ENCODE peak calls at places on chromosomes 2 and 18, in four cellular contexts. One of them, this sample, is unnamed.
A peak's percentile ranks its signal among the peaks of the same experiment; 100 is the strongest.

GRCh38 chr2:60706021-60706420 is 50.0 kb upstream of the PAPOLG start:
- DNase-seq in endothelial cell of umbilical vein: no peak
- DNase-seq in GM23338: no peak
- DNase-seq in hepatocyte: no peak
- DNase-seq in this sample: no peak

GRCh38 chr2:95122197-95122551 is 566 bp upstream of the MRPS5 start:
- DNase-seq in endothelial cell of umbilical vein: no peak
- DNase-seq in GM23338: no peak
- DNase-seq in hepatocyte: no peak
- DNase-seq in this sample: no peak

GRCh38 chr18:5518899-5519371 is 24.9 kb downstream of the EPB41L3 start:
- DNase-seq in GM23338: no peak
- DNase-seq in endothelial cell of umbilical vein: peak; percentile 81
- DNase-seq in hepatocyte: peak; percentile 13
- DNase-seq in this sample: peak; percentile 18

GRCh38 chr2:121006783-121007489 is 271.3 kb downstream of the GLI2 start:
- DNase-seq in hepatocyte: no peak
- DNase-seq in GM23338: no peak
- DNase-seq in endothelial cell of umbilical vein: no peak
- DNase-seq in this sample: no peak

GRCh38 chr2:167196461-167197252 is 308.4 kb downstream of the XIRP2 start:
- DNase-seq in endothelial cell of umbilical vein: peak; percentile 54
- DNase-seq in GM23338: no peak
- DNase-seq in hepatocyte: peak; percentile 9
- DNase-seq in this sample: peak; percentile 70

GRCh38 chr2:47651296-47651695 is 131.6 kb upstream of the MSH6 start:
- DNase-seq in hepatocyte: no peak
- DNase-seq in GM23338: no peak
- DNase-seq in endothelial cell of umbilical vein: no peak
- DNase-seq in this sample: no peak

GRCh38 chr2:5070257-5070656 is 621.9 kb upstream of the SOX11 start:
- DNase-seq in GM23338: peak; percentile 10
- DNase-seq in endothelial cell of umbilical vein: no peak
- DNase-seq in hepatocyte: no peak
- DNase-seq in this sample: peak; percentile 32

GRCh38 chr18:58556333-58557012 is 72.4 kb downstream of the ALPK2 start:
- DNase-seq in GM23338: no peak
- DNase-seq in endothelial cell of umbilical vein: no peak
- DNase-seq in hepatocyte: peak; percentile 83
- DNase-seq in this sample: no peak

GRCh38 chr2:8511868-8512612 is 169.8 kb upstream of the ID2 start:
- DNase-seq in GM23338: no peak
- DNase-seq in endothelial cell of umbilical vein: no peak
- DNase-seq in hepatocyte: no peak
- DNase-seq in this sample: no peak

GRCh38 chr2:152106464-152106863 is 7.6 kb upstream of the CACNB4 start:
- DNase-seq in endothelial cell of umbilical vein: no peak
- DNase-seq in GM23338: no peak
- DNase-seq in hepatocyte: no peak
- DNase-seq in this sample: no peak

DNA sequence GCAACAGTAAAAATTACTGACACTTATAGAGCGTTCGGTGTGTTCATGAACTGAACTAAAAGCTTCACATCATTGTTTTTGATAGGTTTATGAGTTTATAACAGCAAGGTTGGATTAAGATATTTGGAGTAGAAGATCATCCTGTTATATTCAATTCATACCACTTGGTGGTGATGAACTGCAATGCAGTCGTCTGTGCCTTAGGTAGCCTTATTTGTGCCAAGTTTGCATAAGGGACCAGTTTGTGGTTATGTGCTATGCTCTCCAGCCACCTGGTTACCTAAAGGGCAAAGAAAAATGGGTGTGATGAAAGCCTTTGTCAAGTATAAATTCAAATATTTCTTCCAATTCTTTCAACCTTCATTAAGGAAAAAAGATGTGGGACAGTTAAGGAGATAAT is 150.9 kb upstream of the KCNH7 start:
- DNase-seq in GM23338: peak; percentile 20
- DNase-seq in hepatocyte: no peak
- DNase-seq in endothelial cell of umbilical vein: no peak
- DNase-seq in this sample: no peak
- TF ChIP-seq CTCF in GM23338: peak; percentile 38
- TF ChIP-seq CTCF in hepatocyte: no peak
- TF ChIP-seq CTCF in endothelial cell of umbilical vein: no peak
- TF ChIP-seq CTCF in this sample: peak; percentile 25

GRCh38 chr18:13218376-13219011 is at the start of gene LDLRAD4:
- DNase-seq in GM23338: peak; percentile 69
- DNase-seq in endothelial cell of umbilical vein: peak; percentile 34
- DNase-seq in hepatocyte: peak; percentile 55
- DNase-seq in this sample: peak; percentile 32
- TF ChIP-seq EZH2 in GM23338: peak; percentile 55
- TF ChIP-seq EZH2 in endothelial cell of umbilical vein: peak; percentile 92
- TF ChIP-seq EZH2 in hepatocyte: no peak
- TF ChIP-seq EZH2 in this sample: peak; percentile 88

GRCh38 chr2:146527166-146527565 is 1317.7 kb upstream of the ACVR2A start:
- DNase-seq in GM23338: no peak
- DNase-seq in hepatocyte: no peak
- DNase-seq in endothelial cell of umbilical vein: no peak
- DNase-seq in this sample: no peak

GRCh38 chr2:146523218-146523617 is 1321.6 kb upstream of the ACVR2A start:
- DNase-seq in GM23338: peak; percentile 18
- DNase-seq in endothelial cell of umbilical vein: peak; percentile 16
- DNase-seq in hepatocyte: no peak
- DNase-seq in this sample: peak; percentile 67
- TF ChIP-seq CTCF in GM23338: peak; percentile 55
- TF ChIP-seq CTCF in endothelial cell of umbilical vein: no peak
- TF ChIP-seq CTCF in hepatocyte: peak; percentile 50
- TF ChIP-seq CTCF in this sample: peak; percentile 58

DNA sequence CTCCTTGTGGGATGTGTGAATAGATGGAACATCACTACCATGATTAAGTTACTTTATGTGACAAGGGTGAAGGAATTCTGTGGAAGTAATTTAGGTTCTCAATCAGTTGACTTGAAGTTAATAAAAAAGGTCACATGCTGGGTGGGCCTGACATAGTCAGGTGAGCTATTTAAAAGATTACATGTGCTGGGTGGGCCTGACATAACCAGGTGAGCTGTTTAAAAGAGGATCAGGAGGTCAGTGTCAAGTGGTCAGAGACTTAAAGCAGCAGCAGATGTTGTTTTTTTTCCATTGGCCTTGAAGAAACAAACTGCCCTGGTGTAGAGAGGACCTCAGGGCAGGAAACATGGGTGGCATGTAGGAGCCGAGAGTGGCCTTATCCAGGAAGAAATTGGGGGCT is 3.3 kb downstream of the IL1R2 start:
- DNase-seq in hepatocyte: no peak
- DNase-seq in GM23338: no peak
- DNase-seq in endothelial cell of umbilical vein: no peak
- DNase-seq in this sample: no peak
- TF ChIP-seq EZH2 in hepatocyte: no peak
- TF ChIP-seq EZH2 in GM23338: no peak
- TF ChIP-seq EZH2 in endothelial cell of umbilical vein: no peak
- TF ChIP-seq EZH2 in this sample: no peak

GRCh38 chr18:8073167-8073566 is 506.1 kb downstream of the PTPRM start:
- DNase-seq in endothelial cell of umbilical vein: no peak
- DNase-seq in hepatocyte: no peak
- DNase-seq in GM23338: no peak
- DNase-seq in this sample: no peak
- TF ChIP-seq CTCF in endothelial cell of umbilical vein: no peak
- TF ChIP-seq CTCF in hepatocyte: no peak
- TF ChIP-seq CTCF in GM23338: no peak
- TF ChIP-seq CTCF in this sample: no peak

DNA sequence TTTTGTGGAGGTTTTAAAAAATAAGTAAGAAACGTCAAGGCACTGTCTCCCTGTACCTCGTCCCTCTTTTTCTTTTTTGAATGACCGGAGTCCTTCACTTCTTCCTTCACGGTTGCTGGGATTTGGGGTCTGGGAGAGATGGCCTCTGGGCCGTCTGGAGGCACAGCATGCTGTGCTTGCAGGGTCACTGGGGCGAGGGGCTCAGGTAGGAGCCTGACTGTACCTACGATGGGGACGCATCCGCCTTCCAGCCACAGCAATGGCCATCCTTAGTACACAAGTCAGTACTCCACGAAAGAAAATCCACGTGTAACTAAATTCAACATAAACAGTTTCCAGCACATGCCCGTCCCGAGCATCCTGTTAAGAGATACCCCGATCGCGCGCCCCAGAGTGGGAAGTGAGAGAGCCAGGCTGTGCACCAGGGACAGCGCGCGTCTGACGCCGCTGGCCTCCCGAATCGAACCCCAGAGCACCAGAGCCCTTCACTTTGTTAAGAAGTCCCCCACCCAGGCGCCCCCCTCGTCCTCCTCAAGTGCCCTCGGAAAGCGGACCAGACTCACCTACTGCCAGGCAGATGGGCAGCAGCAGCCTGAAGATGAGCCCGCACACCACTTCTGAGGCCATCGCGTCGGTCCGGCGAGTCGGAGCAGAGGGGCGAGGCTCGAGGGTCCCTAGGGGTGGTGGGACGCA is 1.3 kb downstream of the PIEZO2 start:
- DNase-seq in GM23338: peak; percentile 47
- DNase-seq in endothelial cell of umbilical vein: no peak
- DNase-seq in hepatocyte: no peak
- DNase-seq in this sample: no peak
- TF ChIP-seq EZH2 in GM23338: peak; percentile 72
- TF ChIP-seq EZH2 in endothelial cell of umbilical vein: peak; percentile 47
- TF ChIP-seq EZH2 in hepatocyte: no peak
- TF ChIP-seq EZH2 in this sample: no peak

DNA sequence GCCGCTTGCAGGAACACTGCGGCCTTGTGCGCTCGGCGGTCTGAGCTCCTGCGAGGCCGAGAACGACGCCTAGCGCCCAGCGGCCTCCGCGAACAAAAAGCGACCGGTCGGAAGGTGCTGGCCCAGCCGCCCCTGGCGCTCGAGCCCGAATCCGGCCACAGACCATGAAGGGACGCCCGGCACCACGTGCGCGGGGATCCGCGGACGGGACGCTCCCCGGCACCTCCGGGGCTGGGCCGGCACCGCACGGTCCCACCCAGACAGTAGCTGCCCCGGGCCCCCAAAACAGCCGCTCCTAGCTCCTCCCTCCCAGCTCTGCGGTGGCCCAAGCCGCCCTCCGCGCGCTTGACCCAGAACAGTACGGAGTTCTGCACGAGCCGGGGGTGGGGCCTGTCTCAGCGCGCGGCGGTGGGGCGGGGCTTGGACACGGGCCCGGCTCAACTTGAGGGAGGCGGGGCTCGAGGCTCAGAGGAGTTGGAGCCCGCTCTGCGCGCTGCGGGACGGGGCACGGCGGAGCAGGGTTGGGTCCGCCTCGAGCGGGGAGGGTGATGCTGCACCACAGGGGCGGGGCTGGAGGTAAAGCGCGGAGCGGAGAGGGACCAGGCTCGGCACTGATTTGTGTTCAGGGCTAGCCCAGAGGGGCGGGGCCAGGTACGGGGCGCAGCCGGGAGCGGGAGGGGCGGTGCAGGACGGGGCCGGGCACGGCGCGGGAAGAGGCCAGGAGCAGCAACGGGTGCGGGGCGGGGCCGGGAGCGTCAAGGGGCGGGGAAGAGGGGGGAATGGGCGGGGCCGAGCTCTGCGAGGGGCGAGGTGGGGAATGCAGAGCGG is 538 bp upstream of the IMPA2 start:
- DNase-seq in endothelial cell of umbilical vein: peak; percentile 98
- DNase-seq in hepatocyte: peak; percentile 100
- DNase-seq in GM23338: peak; percentile 99
- DNase-seq in this sample: peak; percentile 99
- TF ChIP-seq CTCF in endothelial cell of umbilical vein: peak; percentile 19
- TF ChIP-seq CTCF in hepatocyte: peak; percentile 24
- TF ChIP-seq CTCF in GM23338: no peak
- TF ChIP-seq CTCF in this sample: no peak

DNA sequence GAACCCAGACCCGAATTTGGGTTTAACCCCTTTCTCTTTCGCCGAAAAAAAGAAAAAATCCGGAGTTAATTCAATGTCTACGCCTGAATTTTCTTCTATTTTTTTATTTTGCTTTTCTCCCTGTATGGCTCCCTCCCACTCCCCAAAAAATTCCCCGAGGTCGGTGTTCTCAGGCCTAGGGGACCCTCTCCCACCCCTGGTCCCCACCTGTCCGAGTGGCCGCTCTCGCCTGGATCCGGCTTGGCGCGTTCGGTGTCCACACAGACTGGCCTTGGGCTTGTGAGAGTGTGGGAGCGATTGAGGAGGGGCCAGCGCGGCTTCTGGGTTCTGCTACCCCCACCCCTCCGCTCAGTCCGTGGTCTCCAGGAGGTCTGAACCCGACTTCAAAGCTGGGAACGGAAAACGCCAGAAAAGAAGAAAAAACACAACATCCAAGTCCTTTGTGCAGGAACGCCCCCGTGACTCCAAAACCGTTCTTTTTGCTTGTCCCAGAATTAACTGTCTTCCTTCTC is 5.7 kb upstream of the EN1 start:
- DNase-seq in hepatocyte: no peak
- DNase-seq in GM23338: no peak
- DNase-seq in endothelial cell of umbilical vein: no peak
- DNase-seq in this sample: no peak
- TF ChIP-seq EZH2 in hepatocyte: peak; percentile 52
- TF ChIP-seq EZH2 in GM23338: peak; percentile 90
- TF ChIP-seq EZH2 in endothelial cell of umbilical vein: peak; percentile 94
- TF ChIP-seq EZH2 in this sample: peak; percentile 54

GRCh38 chr2:43152186-43152585 is 74.2 kb downstream of the ZFP36L2 start:
- DNase-seq in hepatocyte: no peak
- DNase-seq in endothelial cell of umbilical vein: no peak
- DNase-seq in GM23338: no peak
- DNase-seq in this sample: no peak
- TF ChIP-seq CTCF in hepatocyte: no peak
- TF ChIP-seq CTCF in endothelial cell of umbilical vein: no peak
- TF ChIP-seq CTCF in GM23338: no peak
- TF ChIP-seq CTCF in this sample: no peak

GRCh38 chr2:73982140-73982617 is 2.5 kb upstream of the TET3 start:
- DNase-seq in GM23338: no peak
- DNase-seq in hepatocyte: peak; percentile 46
- DNase-seq in endothelial cell of umbilical vein: no peak
- DNase-seq in this sample: no peak
- TF ChIP-seq EZH2 in GM23338: no peak
- TF ChIP-seq EZH2 in hepatocyte: no peak
- TF ChIP-seq EZH2 in endothelial cell of umbilical vein: no peak
- TF ChIP-seq EZH2 in this sample: no peak